ENCODE peak calls at places on chromosomes 2 and 18, in four cellular contexts. One of them, this sample, is unnamed.

GRCh38 chr2:1900736-1901135 is 156.4 kb upstream of the PXDN start:
- DNase-seq in GM12891: no peak
- DNase-seq in K562: no peak
- DNase-seq in SK-N-SH: peak
- DNase-seq in this sample: no peak

GRCh38 chr18:62788111-62788510 is 72.8 kb downstream of the PHLPP1 start:
- DNase-seq in GM12891: no peak
- DNase-seq in K562: no peak
- DNase-seq in SK-N-SH: no peak
- DNase-seq in this sample: no peak

GRCh38 chr2:53536583-53537361 is 230.8 kb upstream of the CHAC2 start:
- DNase-seq in GM12891: no peak
- DNase-seq in K562: no peak
- DNase-seq in SK-N-SH: no peak
- DNase-seq in this sample: no peak

GRCh38 chr2:68284896-68285295 is 32.6 kb upstream of the PPP3R1 start:
- DNase-seq in GM12891: no peak
- DNase-seq in K562: no peak
- DNase-seq in SK-N-SH: peak
- DNase-seq in this sample: no peak

GRCh38 chr2:20065885-20066602 is 14.6 kb upstream of the LAPTM4A start:
- DNase-seq in GM12891: no peak
- DNase-seq in K562: no peak
- DNase-seq in SK-N-SH: peak
- DNase-seq in this sample: no peak

GRCh38 chr2:198756166-198756565 is 701.6 kb downstream of the SATB2 start:
- DNase-seq in GM12891: no peak
- DNase-seq in K562: no peak
- DNase-seq in SK-N-SH: no peak
- DNase-seq in this sample: no peak

GRCh38 chr2:24409166-24409565 is 48.8 kb upstream of the ITSN2 start:
- DNase-seq in GM12891: no peak
- DNase-seq in K562: no peak
- DNase-seq in SK-N-SH: no peak
- DNase-seq in this sample: no peak

GRCh38 chr18:48475635-48476549 is 62.9 kb upstream of the CTIF start:
- DNase-seq in GM12891: no peak
- DNase-seq in K562: peak
- DNase-seq in SK-N-SH: peak
- DNase-seq in this sample: no peak

GRCh38 chr18:48534364-48534763 is 4.5 kb upstream of the CTIF start:
- DNase-seq in GM12891: no peak
- DNase-seq in K562: no peak
- DNase-seq in SK-N-SH: no peak
- DNase-seq in this sample: no peak

GRCh38 chr2:150478206-150478974 is 9.1 kb downstream of the RND3 start:
- DNase-seq in GM12891: no peak
- DNase-seq in K562: no peak
- DNase-seq in SK-N-SH: no peak
- DNase-seq in this sample: no peak

GRCh38 chr2:43309935-43310334 is 83.5 kb upstream of the ZFP36L2 start:
- DNase-seq in GM12891: no peak
- DNase-seq in K562: no peak
- DNase-seq in SK-N-SH: no peak
- DNase-seq in this sample: no peak

GRCh38 chr2:214706986-214707385 is 102.5 kb downstream of the BARD1 start:
- DNase-seq in GM12891: no peak
- DNase-seq in K562: peak
- DNase-seq in SK-N-SH: peak
- DNase-seq in this sample: no peak

GRCh38 chr18:70288851-70289328 is at the start of gene SOCS6:
- DNase-seq in GM12891: peak
- DNase-seq in K562: peak
- DNase-seq in SK-N-SH: peak
- DNase-seq in this sample: peak

GRCh38 chr18:22551536-22552151 is 133.9 kb upstream of the CTAGE1 start:
- DNase-seq in GM12891: no peak
- DNase-seq in K562: no peak
- DNase-seq in SK-N-SH: no peak
- DNase-seq in this sample: no peak
- TF ChIP-seq TAF1 in GM12891: no peak
- TF ChIP-seq TAF1 in K562: no peak
- TF ChIP-seq TAF1 in SK-N-SH: no peak
- TF ChIP-seq TAF1 in this sample: no peak

GRCh38 chr2:222879602-222879933 is 18.7 kb downstream of the ACSL3 start:
- DNase-seq in GM12891: no peak
- DNase-seq in K562: no peak
- DNase-seq in SK-N-SH: no peak
- DNase-seq in this sample: no peak

GRCh38 chr2:222876947-222877346 is 16.1 kb downstream of the ACSL3 start:
- DNase-seq in GM12891: no peak
- DNase-seq in K562: no peak
- DNase-seq in SK-N-SH: no peak
- DNase-seq in this sample: no peak

GRCh38 chr2:222878284-222878876 is 17.5 kb downstream of the ACSL3 start:
- DNase-seq in GM12891: no peak
- DNase-seq in K562: peak
- DNase-seq in SK-N-SH: no peak
- DNase-seq in this sample: no peak

GRCh38 chr2:222877556-222878278 is 16.9 kb downstream of the ACSL3 start:
- DNase-seq in GM12891: no peak
- DNase-seq in K562: no peak
- DNase-seq in SK-N-SH: no peak
- DNase-seq in this sample: no peak

GRCh38 chr2:222878877-222879601 is 18.2 kb downstream of the ACSL3 start:
- DNase-seq in GM12891: no peak
- DNase-seq in K562: no peak
- DNase-seq in SK-N-SH: no peak
- DNase-seq in this sample: no peak
- TF ChIP-seq TAF1 in GM12891: no peak
- TF ChIP-seq TAF1 in K562: no peak
- TF ChIP-seq TAF1 in SK-N-SH: no peak
- TF ChIP-seq TAF1 in this sample: no peak

DNA sequence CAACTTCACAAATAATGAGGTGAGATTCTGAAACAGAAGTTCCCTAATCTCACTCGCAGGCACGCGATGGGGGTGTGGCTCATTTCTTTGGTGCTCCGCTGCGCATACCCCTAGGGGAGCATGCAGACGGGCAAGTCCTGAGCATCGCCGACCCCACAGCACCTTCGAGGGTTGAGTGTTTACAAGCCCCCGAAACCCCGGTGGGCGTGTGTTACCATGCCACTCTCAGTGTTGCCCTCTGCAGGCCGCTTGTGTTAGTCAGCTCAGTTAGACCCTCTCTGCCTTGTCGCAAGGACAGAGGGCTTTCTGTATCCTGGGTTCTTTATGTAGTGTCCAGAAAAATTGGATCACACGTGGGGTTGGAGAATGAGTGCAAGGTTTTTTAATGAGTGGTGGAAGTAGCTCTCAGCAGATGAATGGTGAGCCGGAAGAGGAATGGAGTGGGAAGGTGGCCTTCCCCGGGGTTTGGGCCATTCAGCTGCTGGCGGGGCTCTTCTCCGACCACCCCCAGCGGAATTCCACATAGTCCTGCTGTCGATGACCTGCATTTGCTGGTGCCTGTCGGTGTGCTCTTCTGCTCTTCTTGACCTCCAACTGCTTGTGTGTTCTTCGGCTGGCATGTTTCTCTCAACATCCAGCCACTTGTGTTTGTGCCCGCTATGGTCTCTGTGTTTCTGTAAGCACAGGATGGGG is 191.3 kb downstream of the RPRM start:
- DNase-seq in GM12891: no peak
- DNase-seq in K562: peak
- DNase-seq in SK-N-SH: peak
- DNase-seq in this sample: peak
- TF ChIP-seq TAF1 in GM12891: no peak
- TF ChIP-seq TAF1 in K562: no peak
- TF ChIP-seq TAF1 in SK-N-SH: no peak
- TF ChIP-seq TAF1 in this sample: no peak

DNA sequence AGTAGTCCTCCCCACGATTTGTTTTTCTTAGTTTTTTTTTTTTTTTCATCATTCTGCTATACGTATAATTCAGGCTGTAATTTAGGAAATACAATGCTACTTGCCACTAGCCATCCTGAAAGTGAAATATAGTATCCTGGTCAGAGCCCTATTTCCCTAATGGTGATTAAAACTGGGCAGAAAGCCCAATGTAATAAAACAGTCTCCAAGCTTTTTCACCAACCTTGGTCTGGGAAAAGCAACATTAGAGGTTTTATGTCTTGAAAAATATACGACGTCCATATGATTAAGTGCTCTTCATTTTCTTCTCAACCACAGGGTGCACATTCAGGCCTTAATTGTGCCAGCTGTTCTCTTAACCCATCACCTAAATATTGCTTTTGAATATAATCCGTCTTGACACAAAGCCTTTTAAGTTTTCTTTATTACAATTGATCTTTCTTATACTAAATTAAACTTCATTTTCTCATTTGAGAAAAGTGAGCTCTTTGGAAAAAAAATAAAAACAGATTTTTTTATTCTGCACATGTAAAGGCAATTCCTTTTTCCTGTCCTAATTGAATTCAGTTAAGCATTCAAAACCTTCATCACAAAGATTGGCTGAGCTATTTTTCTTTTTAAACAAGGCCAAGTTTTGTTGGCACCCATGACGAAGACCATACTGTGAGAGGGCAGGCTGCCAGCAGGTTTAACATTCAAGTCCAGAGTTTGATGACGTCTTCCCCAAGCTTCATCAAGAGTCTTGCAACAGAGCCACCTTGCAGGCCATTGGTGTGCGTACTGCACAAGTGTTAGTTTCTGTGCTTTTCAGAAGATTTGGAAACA is 52.7 kb downstream of the MAP2 start:
- DNase-seq in GM12891: no peak
- DNase-seq in K562: no peak
- DNase-seq in SK-N-SH: no peak
- DNase-seq in this sample: no peak
- TF ChIP-seq TAF1 in GM12891: no peak
- TF ChIP-seq TAF1 in K562: no peak
- TF ChIP-seq TAF1 in SK-N-SH: no peak
- TF ChIP-seq TAF1 in this sample: no peak

GRCh38 chr18:21316296-21316695 is 74.3 kb downstream of the GREB1L start:
- DNase-seq in GM12891: no peak
- DNase-seq in K562: no peak
- DNase-seq in SK-N-SH: no peak
- DNase-seq in this sample: no peak

GRCh38 chr18:21315741-21316187 is 73.7 kb downstream of the GREB1L start:
- DNase-seq in GM12891: no peak
- DNase-seq in K562: no peak
- DNase-seq in SK-N-SH: no peak
- DNase-seq in this sample: no peak

GRCh38 chr18:21309248-21309647 is 67.2 kb downstream of the GREB1L start:
- DNase-seq in GM12891: no peak
- DNase-seq in K562: no peak
- DNase-seq in SK-N-SH: no peak
- DNase-seq in this sample: no peak

GRCh38 chr18:21313576-21313975 is 71.5 kb downstream of the GREB1L start:
- DNase-seq in GM12891: no peak
- DNase-seq in K562: no peak
- DNase-seq in SK-N-SH: no peak
- DNase-seq in this sample: no peak

GRCh38 chr18:21314721-21315120 is 72.7 kb downstream of the GREB1L start:
- DNase-seq in GM12891: no peak
- DNase-seq in K562: no peak
- DNase-seq in SK-N-SH: no peak
- DNase-seq in this sample: no peak
- TF ChIP-seq TAF1 in GM12891: no peak
- TF ChIP-seq TAF1 in K562: no peak
- TF ChIP-seq TAF1 in SK-N-SH: no peak
- TF ChIP-seq TAF1 in this sample: no peak

DNA sequence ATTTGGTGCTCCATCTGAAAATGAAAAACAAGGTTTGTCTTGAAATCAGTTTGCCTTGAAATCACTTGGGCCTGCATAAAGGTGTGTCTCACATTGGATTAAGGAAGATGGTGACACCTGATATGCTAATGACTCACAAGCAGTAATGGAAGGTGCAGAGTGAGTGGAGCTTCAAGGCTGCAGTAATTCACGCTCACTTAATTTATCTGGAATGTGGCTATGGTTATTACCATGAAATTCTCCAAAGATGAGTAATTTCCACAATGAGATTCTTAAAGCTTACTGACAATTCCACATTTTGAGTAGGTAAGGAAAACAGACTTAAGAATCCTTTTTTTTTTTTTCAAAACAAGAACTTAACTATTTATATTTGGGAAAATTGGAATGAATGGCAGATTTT is 156.8 kb downstream of the PAX3 start:
- DNase-seq in GM12891: no peak
- DNase-seq in K562: no peak
- DNase-seq in SK-N-SH: no peak
- DNase-seq in this sample: no peak
- TF ChIP-seq TAF1 in GM12891: no peak
- TF ChIP-seq TAF1 in K562: no peak
- TF ChIP-seq TAF1 in SK-N-SH: no peak
- TF ChIP-seq TAF1 in this sample: no peak

DNA sequence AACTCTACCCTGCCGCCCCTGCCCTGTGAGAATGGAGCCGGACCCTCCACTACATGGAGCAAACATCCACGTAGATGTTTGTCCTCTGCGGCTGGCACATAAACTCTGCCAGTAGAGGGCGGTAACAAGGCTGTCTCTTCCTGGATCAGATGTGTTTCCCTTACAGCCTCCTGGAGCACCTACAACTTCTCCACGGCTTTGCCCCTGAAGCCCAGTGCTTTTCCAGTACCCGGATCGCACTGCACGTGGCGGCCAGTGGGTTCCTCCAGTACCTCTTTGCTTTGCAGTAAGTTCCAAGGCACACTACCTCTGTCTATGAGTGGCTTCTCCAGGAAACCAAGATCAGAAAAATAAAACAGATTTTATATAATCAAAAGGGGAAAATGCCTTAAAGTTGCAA is 651.3 kb downstream of the DCDC2C start:
- DNase-seq in GM12891: peak
- DNase-seq in K562: peak
- DNase-seq in SK-N-SH: peak
- DNase-seq in this sample: no peak
- TF ChIP-seq TAF1 in GM12891: no peak
- TF ChIP-seq TAF1 in K562: no peak
- TF ChIP-seq TAF1 in SK-N-SH: no peak
- TF ChIP-seq TAF1 in this sample: no peak

DNA sequence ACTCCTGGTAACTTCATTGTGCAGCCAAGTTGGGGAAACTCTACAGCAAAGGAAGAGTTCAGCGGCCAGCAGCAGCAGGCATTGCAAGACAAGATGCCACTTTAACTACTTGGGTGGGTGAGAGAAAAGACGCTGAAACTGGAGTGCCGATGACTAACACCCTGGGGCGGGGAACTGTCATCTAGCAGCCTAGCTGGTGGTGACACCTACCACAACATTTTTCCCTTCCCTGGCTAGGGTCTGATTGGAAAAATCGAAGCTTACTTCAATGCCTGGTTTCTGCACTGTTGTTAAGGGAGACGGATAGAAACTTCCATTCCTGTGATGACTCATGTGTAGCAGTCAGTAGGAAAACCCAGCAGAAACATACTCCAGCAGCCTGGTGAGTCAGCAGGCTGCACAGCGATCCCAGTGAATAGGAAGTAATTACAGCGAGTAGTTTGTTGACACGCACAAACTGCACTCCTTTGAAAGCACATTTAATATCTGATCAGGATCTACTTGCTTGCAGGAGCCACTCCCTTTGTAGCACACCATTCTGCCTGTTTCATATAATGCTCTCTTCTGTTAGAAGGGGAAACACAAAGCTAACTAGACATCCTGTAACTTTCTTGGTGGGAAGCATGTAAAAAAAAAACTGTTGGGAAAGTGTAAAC is 62.1 kb upstream of the MAPRE2 start:
- DNase-seq in GM12891: no peak
- DNase-seq in K562: peak
- DNase-seq in SK-N-SH: peak
- DNase-seq in this sample: no peak
- TF ChIP-seq TAF1 in GM12891: no peak
- TF ChIP-seq TAF1 in K562: no peak
- TF ChIP-seq TAF1 in SK-N-SH: no peak
- TF ChIP-seq TAF1 in this sample: no peak